ENCODE peak calls at places on chromosome 10, in seven cellular contexts. P is activated CD4-positive, alpha-beta T cell treated with anti-CD3 and anti-CD28 coated beads, Interleukin-2, amount 50 U/mL, for 48 hours; Q is activated naive CD4-positive, alpha-beta T cell; G is stimulated activated CD4-positive, alpha-beta T cell treated with anti-CD3 and anti-CD28 coated beads, Interleukin-4, amount 100 ng/mL, for 48 hours; N is neural crest cell; A is T follicular helper cell; T is iPS DF 6.9. Z is an unnamed sample.

GRCh38 chr10:1120146-1120695 is 64.0 kb downstream of the WDR37 start:
- DNase-seq in P (no peak), Q (no peak), G (no peak), N (no peak), A (no peak), T (no peak), Z (no peak)

GRCh38 chr10:119374236-119374635 is 166.9 kb downstream of the GRK5 start:
- DNase-seq in P (no peak), Q (no peak), G (no peak), N (no peak), A (no peak), T (no peak), Z (no peak)

GRCh38 chr10:102641398-102641797 is 2.9 kb upstream of the TRIM8 start:
- DNase-seq in P (no peak), Q (no peak), G (no peak), N (no peak), A (no peak), T (no peak), Z (peak)

GRCh38 chr10:48926255-48926654 is 13.4 kb downstream of the LRRC18 start:
- DNase-seq in P (no peak), Q (no peak), G (no peak), N (no peak), A (no peak), T (no peak), Z (no peak)

GRCh38 chr10:114859227-114859626 is 37.6 kb downstream of the FHIP2A start:
- DNase-seq in P (no peak), Q (no peak), G (no peak), N (no peak), A (no peak), T (no peak), Z (no peak)

GRCh38 chr10:129404091-129404490 is 63.0 kb upstream of the MGMT start:
- DNase-seq in P (no peak), Q (no peak), G (no peak), N (no peak), A (no peak), T (no peak), Z (no peak)

GRCh38 chr10:34157501-34157900 is 657.6 kb downstream of the PARD3 start:
- DNase-seq in P (no peak), Q (no peak), G (no peak), N (no peak), A (no peak), T (no peak), Z (no peak)

GRCh38 chr10:1217661-1218060 is 161.5 kb downstream of the WDR37 start:
- DNase-seq in P (no peak), Q (no peak), G (no peak), N (no peak), A (no peak), T (no peak), Z (no peak)

GRCh38 chr10:12875100-12875499 is 126.4 kb downstream of the CCDC3 start:
- DNase-seq in P (no peak), Q (no peak), G (no peak), N (no peak), A (no peak), T (no peak), Z (no peak)

GRCh38 chr10:13272164-13272571 is 27.7 kb downstream of the PHYH start:
- DNase-seq in P (no peak), Q (no peak), G (no peak), N (no peak), A (no peak), T (no peak), Z (peak)

GRCh38 chr10:117778241-117778640 is 235.7 kb downstream of the EMX2 start:
- DNase-seq in P (no peak), Q (no peak), G (no peak), N (no peak), A (no peak), T (no peak), Z (no peak)

GRCh38 chr10:33566001-33566400 is 231.5 kb upstream of the NRP1 start:
- DNase-seq in P (no peak), Q (no peak), G (no peak), N (no peak), A (no peak), T (no peak), Z (no peak)

GRCh38 chr10:128729910-128730420 is 603.7 kb upstream of the MKI67 start:
- DNase-seq in P (no peak), Q (no peak), G (no peak), N (no peak), A (no peak), T (no peak), Z (no peak)

GRCh38 chr10:35126062-35126529 is 550 bp upstream of the CREM start:
- DNase-seq in P (no peak), Q (no peak), G (no peak), N (no peak), A (no peak), T (no peak), Z (no peak)

GRCh38 chr10:25393621-25394020 is 218.8 kb downstream of the GPR158 start:
- DNase-seq in P (no peak), Q (no peak), G (no peak), N (no peak), A (no peak), T (no peak), Z (no peak)

GRCh38 chr10:21406595-21407218 is 118.8 kb downstream of the SKIDA1 start:
- DNase-seq in P (peak), Q (no peak), G (peak), N (no peak), A (no peak), T (no peak), Z (no peak)

GRCh38 chr10:68153473-68154210 is 44.4 kb downstream of the MYPN start:
- DNase-seq in P (no peak), Q (no peak), G (no peak), N (no peak), A (no peak), T (peak), Z (peak)

GRCh38 chr10:25666276-25666675 is 267.8 kb upstream of the MYO3A start:
- DNase-seq in P (no peak), Q (no peak), G (no peak), N (no peak), A (no peak), T (no peak), Z (no peak)

GRCh38 chr10:10605551-10606081 is 412.1 kb upstream of the CELF2 start:
- DNase-seq in P (no peak), Q (no peak), G (no peak), N (no peak), A (no peak), T (no peak), Z (no peak)

GRCh38 chr10:112000466-112000865 is 183.1 kb downstream of the GPAM start:
- DNase-seq in P (no peak), Q (no peak), G (no peak), N (no peak), A (no peak), T (no peak), Z (no peak)